ENCODE peak calls at places on chromosomes 2 and 18, in nine cellular contexts. One of them, this sample, is unnamed.

GRCh38 chr2:39531220-39531777 is 94.2 kb upstream of the MAP4K3 start:
- DNase-seq in adrenal gland: no peak
- DNase-seq in breast epithelium: no peak
- DNase-seq in CD8-positive, alpha-beta T cell: no peak
- DNase-seq in SJSA1: no peak
- DNase-seq in stomach: no peak
- DNase-seq in fibroblast of lung: no peak
- DNase-seq in body of pancreas: no peak
- DNase-seq in K562: no peak
- DNase-seq in this sample: no peak

GRCh38 chr2:219727771-219728429 is 100.5 kb downstream of the SLC4A3 start:
- DNase-seq in CD8-positive, alpha-beta T cell: no peak
- DNase-seq in SJSA1: no peak
- DNase-seq in stomach: no peak
- DNase-seq in breast epithelium: no peak
- DNase-seq in K562: no peak
- DNase-seq in adrenal gland: no peak
- DNase-seq in body of pancreas: no peak
- DNase-seq in fibroblast of lung: no peak
- DNase-seq in this sample: no peak

GRCh38 chr18:58609536-58609993 is 19.3 kb downstream of the ALPK2 start:
- DNase-seq in adrenal gland: no peak
- DNase-seq in SJSA1: no peak
- DNase-seq in stomach: no peak
- DNase-seq in CD8-positive, alpha-beta T cell: peak; percentile 39
- DNase-seq in breast epithelium: no peak
- DNase-seq in K562: no peak
- DNase-seq in body of pancreas: no peak
- DNase-seq in fibroblast of lung: no peak
- DNase-seq in this sample: no peak

GRCh38 chr2:55093381-55093780 is 43.1 kb upstream of the RTN4 start:
- DNase-seq in K562: peak; percentile 24
- DNase-seq in adrenal gland: no peak
- DNase-seq in SJSA1: peak; percentile 58
- DNase-seq in stomach: no peak
- DNase-seq in body of pancreas: no peak
- DNase-seq in fibroblast of lung: peak; percentile 61
- DNase-seq in CD8-positive, alpha-beta T cell: no peak
- DNase-seq in breast epithelium: no peak
- DNase-seq in this sample: no peak

GRCh38 chr2:207812058-207812857 is 42.6 kb upstream of the FZD5 start:
- DNase-seq in stomach: no peak
- DNase-seq in adrenal gland: no peak
- DNase-seq in CD8-positive, alpha-beta T cell: no peak
- DNase-seq in body of pancreas: no peak
- DNase-seq in K562: no peak
- DNase-seq in SJSA1: no peak
- DNase-seq in fibroblast of lung: no peak
- DNase-seq in breast epithelium: no peak
- DNase-seq in this sample: no peak

GRCh38 chr2:73172963-73173362 is 29.4 kb upstream of the NOTO start:
- DNase-seq in breast epithelium: no peak
- DNase-seq in body of pancreas: no peak
- DNase-seq in CD8-positive, alpha-beta T cell: no peak
- DNase-seq in adrenal gland: no peak
- DNase-seq in fibroblast of lung: no peak
- DNase-seq in K562: no peak
- DNase-seq in SJSA1: no peak
- DNase-seq in stomach: no peak
- DNase-seq in this sample: no peak

GRCh38 chr18:61334491-61334850 is 1.2 kb downstream of the CDH20 start:
- DNase-seq in breast epithelium: no peak
- DNase-seq in body of pancreas: no peak
- DNase-seq in K562: no peak
- DNase-seq in stomach: no peak
- DNase-seq in CD8-positive, alpha-beta T cell: no peak
- DNase-seq in SJSA1: no peak
- DNase-seq in adrenal gland: no peak
- DNase-seq in fibroblast of lung: peak; percentile 3
- DNase-seq in this sample: no peak

GRCh38 chr2:97735161-97735561 is 21.8 kb downstream of the ZAP70 start:
- DNase-seq in breast epithelium: no peak
- DNase-seq in adrenal gland: no peak
- DNase-seq in CD8-positive, alpha-beta T cell: no peak
- DNase-seq in SJSA1: no peak
- DNase-seq in stomach: no peak
- DNase-seq in K562: no peak
- DNase-seq in body of pancreas: no peak
- DNase-seq in fibroblast of lung: no peak
- DNase-seq in this sample: no peak

GRCh38 chr2:8678731-8679566 is 2.9 kb upstream of the ID2 start:
- DNase-seq in fibroblast of lung: peak; percentile 93
- DNase-seq in body of pancreas: peak; percentile 97
- DNase-seq in SJSA1: peak; percentile 94
- DNase-seq in stomach: peak; percentile 95
- DNase-seq in K562: peak; percentile 90
- DNase-seq in adrenal gland: peak; percentile 97
- DNase-seq in breast epithelium: peak; percentile 87
- DNase-seq in CD8-positive, alpha-beta T cell: peak; percentile 86
- DNase-seq in this sample: peak; percentile 66

GRCh38 chr2:20254731-20255130 is 29.8 kb upstream of the SDC1 start:
- DNase-seq in stomach: no peak
- DNase-seq in CD8-positive, alpha-beta T cell: no peak
- DNase-seq in fibroblast of lung: no peak
- DNase-seq in K562: no peak
- DNase-seq in adrenal gland: no peak
- DNase-seq in SJSA1: no peak
- DNase-seq in breast epithelium: no peak
- DNase-seq in body of pancreas: no peak
- DNase-seq in this sample: no peak

GRCh38 chr2:66069937-66070716 is 364.8 kb upstream of the MEIS1 start:
- DNase-seq in SJSA1: no peak
- DNase-seq in adrenal gland: no peak
- DNase-seq in body of pancreas: no peak
- DNase-seq in CD8-positive, alpha-beta T cell: no peak
- DNase-seq in stomach: no peak
- DNase-seq in fibroblast of lung: no peak
- DNase-seq in breast epithelium: no peak
- DNase-seq in K562: no peak
- DNase-seq in this sample: no peak

GRCh38 chr2:178361588-178361987 is 89.4 kb downstream of the PRKRA start:
- DNase-seq in CD8-positive, alpha-beta T cell: no peak
- DNase-seq in SJSA1: no peak
- DNase-seq in breast epithelium: no peak
- DNase-seq in body of pancreas: no peak
- DNase-seq in fibroblast of lung: no peak
- DNase-seq in adrenal gland: no peak
- DNase-seq in stomach: no peak
- DNase-seq in K562: no peak
- DNase-seq in this sample: no peak

GRCh38 chr2:239326831-239327535 is 73.8 kb downstream of the HDAC4 start:
- DNase-seq in CD8-positive, alpha-beta T cell: peak; percentile 74
- DNase-seq in K562: no peak
- DNase-seq in breast epithelium: no peak
- DNase-seq in stomach: no peak
- DNase-seq in adrenal gland: peak; percentile 72
- DNase-seq in fibroblast of lung: peak; percentile 45
- DNase-seq in SJSA1: peak; percentile 33
- DNase-seq in body of pancreas: peak; percentile 78
- DNase-seq in this sample: peak; percentile 68

GRCh38 chr2:177758591-177759371 is 313.8 kb downstream of the PDE11A start:
- DNase-seq in stomach: no peak
- DNase-seq in breast epithelium: no peak
- DNase-seq in adrenal gland: peak; percentile 80
- DNase-seq in body of pancreas: peak; percentile 17
- DNase-seq in SJSA1: peak; percentile 63
- DNase-seq in K562: peak; percentile 40
- DNase-seq in fibroblast of lung: peak; percentile 70
- DNase-seq in CD8-positive, alpha-beta T cell: no peak
- DNase-seq in this sample: no peak

GRCh38 chr2:216341151-216341550 is 31.1 kb downstream of the MARCHF4 start:
- DNase-seq in adrenal gland: no peak
- DNase-seq in K562: no peak
- DNase-seq in stomach: no peak
- DNase-seq in breast epithelium: no peak
- DNase-seq in body of pancreas: no peak
- DNase-seq in fibroblast of lung: peak; percentile 34
- DNase-seq in CD8-positive, alpha-beta T cell: no peak
- DNase-seq in SJSA1: peak; percentile 41
- DNase-seq in this sample: no peak

GRCh38 chr2:85724731-85725181 is 29.0 kb upstream of the ATOH8 start:
- DNase-seq in SJSA1: no peak
- DNase-seq in fibroblast of lung: no peak
- DNase-seq in adrenal gland: no peak
- DNase-seq in body of pancreas: no peak
- DNase-seq in K562: no peak
- DNase-seq in stomach: no peak
- DNase-seq in CD8-positive, alpha-beta T cell: no peak
- DNase-seq in breast epithelium: no peak
- DNase-seq in this sample: no peak

GRCh38 chr2:9211496-9211895 is 4.9 kb downstream of the ASAP2 start:
- DNase-seq in adrenal gland: no peak
- DNase-seq in breast epithelium: no peak
- DNase-seq in SJSA1: no peak
- DNase-seq in body of pancreas: no peak
- DNase-seq in K562: no peak
- DNase-seq in CD8-positive, alpha-beta T cell: no peak
- DNase-seq in fibroblast of lung: no peak
- DNase-seq in stomach: no peak
- DNase-seq in this sample: no peak

GRCh38 chr18:26821181-26821580 is 44.3 kb downstream of the AQP4 start:
- DNase-seq in breast epithelium: no peak
- DNase-seq in SJSA1: no peak
- DNase-seq in body of pancreas: no peak
- DNase-seq in adrenal gland: no peak
- DNase-seq in stomach: no peak
- DNase-seq in CD8-positive, alpha-beta T cell: no peak
- DNase-seq in K562: no peak
- DNase-seq in fibroblast of lung: no peak
- DNase-seq in this sample: no peak

GRCh38 chr2:101463885-101464653 is 10.8 kb downstream of the RFX8 start:
- DNase-seq in K562: no peak
- DNase-seq in adrenal gland: no peak
- DNase-seq in CD8-positive, alpha-beta T cell: no peak
- DNase-seq in SJSA1: peak; percentile 79
- DNase-seq in stomach: no peak
- DNase-seq in breast epithelium: no peak
- DNase-seq in body of pancreas: no peak
- DNase-seq in fibroblast of lung: peak; percentile 94
- DNase-seq in this sample: no peak

GRCh38 chr2:98568161-98568956 is 40.0 kb downstream of the COA5 start:
- DNase-seq in stomach: no peak
- DNase-seq in body of pancreas: no peak
- DNase-seq in adrenal gland: no peak
- DNase-seq in SJSA1: no peak
- DNase-seq in CD8-positive, alpha-beta T cell: no peak
- DNase-seq in K562: no peak
- DNase-seq in breast epithelium: no peak
- DNase-seq in fibroblast of lung: no peak
- DNase-seq in this sample: no peak

DNA sequence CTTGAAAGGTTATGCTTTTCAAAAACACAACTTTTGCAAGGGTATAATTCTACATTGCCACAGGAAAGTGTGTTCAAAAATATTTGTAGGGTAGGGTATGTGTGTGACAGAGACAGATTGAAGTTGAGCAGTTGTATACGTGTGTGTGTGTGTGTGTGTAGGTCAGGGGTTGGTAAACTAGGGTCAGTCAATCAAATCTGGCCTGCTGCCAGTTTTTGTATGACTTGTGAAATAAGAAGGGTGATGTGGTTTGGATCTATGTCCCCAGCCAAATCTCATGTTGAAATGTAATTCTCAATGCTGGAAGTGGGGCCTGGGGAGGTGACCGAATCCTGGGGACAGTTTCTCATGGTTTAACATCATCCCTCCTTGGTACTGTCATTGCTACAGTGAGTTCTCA is 148.2 kb downstream of the CERS6 start:
- DNase-seq in K562: no peak
- DNase-seq in CD8-positive, alpha-beta T cell: no peak
- DNase-seq in SJSA1: no peak
- DNase-seq in fibroblast of lung: peak; percentile 35
- DNase-seq in adrenal gland: no peak
- DNase-seq in stomach: no peak
- DNase-seq in breast epithelium: no peak
- DNase-seq in body of pancreas: no peak
- DNase-seq in this sample: no peak
- H3K27ac ChIP-seq in K562: no peak overlapping the region
- H3K27ac ChIP-seq in CD8-positive, alpha-beta T cell: no peak overlapping the region
- H3K27ac ChIP-seq in SJSA1: no peak overlapping the region
- H3K27ac ChIP-seq in fibroblast of lung: no peak overlapping the region
- H3K27ac ChIP-seq in adrenal gland: no peak overlapping the region
- H3K27ac ChIP-seq in stomach: no peak overlapping the region
- H3K27ac ChIP-seq in breast epithelium: no peak overlapping the region
- H3K27ac ChIP-seq in body of pancreas: no peak overlapping the region
- H3K27ac ChIP-seq in this sample: no peak overlapping the region

GRCh38 chr18:80022613-80023012 is 11.6 kb upstream of the RBFA start:
- DNase-seq in stomach: no peak
- DNase-seq in SJSA1: no peak
- DNase-seq in adrenal gland: no peak
- DNase-seq in breast epithelium: no peak
- DNase-seq in K562: no peak
- DNase-seq in fibroblast of lung: peak; percentile 50
- DNase-seq in CD8-positive, alpha-beta T cell: no peak
- DNase-seq in body of pancreas: no peak
- DNase-seq in this sample: peak; percentile 15
- H3K9me3 ChIP-seq in stomach: peaks cover 97% of the 10 kb centered on the region
- H3K9me3 ChIP-seq in SJSA1: peaks cover 53% of the 10 kb centered on the region
- H3K9me3 ChIP-seq in adrenal gland: peaks cover 9% of the 10 kb centered on the region
- H3K9me3 ChIP-seq in breast epithelium: peaks cover 92% of the 10 kb centered on the region
- H3K9me3 ChIP-seq in K562: peaks cover 15% of the 10 kb centered on the region
- H3K9me3 ChIP-seq in fibroblast of lung: no peaks in the 10 kb centered on the region
- H3K9me3 ChIP-seq in CD8-positive, alpha-beta T cell: peaks cover 53% of the 10 kb centered on the region
- H3K9me3 ChIP-seq in body of pancreas: peaks cover 55% of the 10 kb centered on the region
- H3K9me3 ChIP-seq in this sample: peaks cover 17% of the 10 kb centered on the region

GRCh38 chr2:237280235-237280634 is 133.7 kb downstream of the COL6A3 start:
- DNase-seq in SJSA1: peak; percentile 97
- DNase-seq in breast epithelium: no peak
- DNase-seq in body of pancreas: no peak
- DNase-seq in fibroblast of lung: peak; percentile 98
- DNase-seq in CD8-positive, alpha-beta T cell: no peak
- DNase-seq in adrenal gland: no peak
- DNase-seq in stomach: no peak
- DNase-seq in K562: no peak
- DNase-seq in this sample: no peak
- H3K27ac ChIP-seq in SJSA1: peak overlapping the region; percentile 96
- H3K27ac ChIP-seq in breast epithelium: peak overlapping the region; percentile 61
- H3K27ac ChIP-seq in body of pancreas: no peak overlapping the region
- H3K27ac ChIP-seq in fibroblast of lung: peak overlapping the region; percentile 80
- H3K27ac ChIP-seq in CD8-positive, alpha-beta T cell: no peak overlapping the region
- H3K27ac ChIP-seq in adrenal gland: peak overlapping the region; percentile 8
- H3K27ac ChIP-seq in stomach: peak overlapping the region; percentile 30
- H3K27ac ChIP-seq in K562: no peak overlapping the region
- H3K27ac ChIP-seq in this sample: no peak overlapping the region

DNA sequence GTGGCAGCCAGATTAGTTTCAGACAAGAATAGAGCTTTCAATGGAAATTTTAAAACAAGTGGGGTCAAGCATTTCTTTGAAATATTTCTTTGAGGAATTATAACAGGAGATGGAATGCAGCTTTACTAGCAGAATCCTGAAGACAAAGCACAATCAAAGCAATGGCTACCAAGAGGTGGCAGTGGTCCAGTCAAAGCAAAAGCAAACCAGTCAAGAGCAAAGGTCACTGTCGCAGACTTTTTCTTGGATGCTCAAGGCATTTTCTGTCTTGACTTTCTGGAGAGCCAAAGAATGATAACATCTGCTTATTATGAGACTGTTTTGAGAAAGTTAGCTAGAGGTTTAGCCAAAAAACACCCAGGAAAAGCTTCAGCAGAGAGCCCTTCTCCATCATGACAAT is 351.2 kb upstream of the DLGAP1 start:
- DNase-seq in adrenal gland: no peak
- DNase-seq in stomach: no peak
- DNase-seq in breast epithelium: no peak
- DNase-seq in fibroblast of lung: no peak
- DNase-seq in SJSA1: no peak
- DNase-seq in CD8-positive, alpha-beta T cell: no peak
- DNase-seq in K562: no peak
- DNase-seq in body of pancreas: no peak
- DNase-seq in this sample: no peak
- H3K9me3 ChIP-seq in adrenal gland: no peaks in the 10 kb centered on the region
- H3K9me3 ChIP-seq in stomach: peaks cover 8% of the 10 kb centered on the region
- H3K9me3 ChIP-seq in breast epithelium: no peaks in the 10 kb centered on the region
- H3K9me3 ChIP-seq in fibroblast of lung: no peaks in the 10 kb centered on the region
- H3K9me3 ChIP-seq in SJSA1: no peaks in the 10 kb centered on the region
- H3K9me3 ChIP-seq in CD8-positive, alpha-beta T cell: no peaks in the 10 kb centered on the region
- H3K9me3 ChIP-seq in K562: no peaks in the 10 kb centered on the region
- H3K9me3 ChIP-seq in body of pancreas: no peaks in the 10 kb centered on the region
- H3K9me3 ChIP-seq in this sample: no peaks in the 10 kb centered on the region